ENCODE peak calls at places on chromosome 17, in four cellular contexts. N is HepG2, K is K562, Z is GM12878. F is an unnamed sample.

GRCh38 chr17:4492762-4493561 is 5.7 kb upstream of the SPNS2 start:
- DNase-seq in N (peak), K (peak), Z (no peak), F (no peak)

GRCh38 chr17:43352579-43352978 is 46.2 kb upstream of the ARL4D start:
- DNase-seq in N (no peak), K (no peak), Z (no peak), F (no peak)

GRCh38 chr17:17509601-17510425 is 13.6 kb upstream of the RASD1 start:
- DNase-seq in N (no peak), K (peak), Z (no peak), F (no peak)

GRCh38 chr17:1931759-1932579 is 93.2 kb downstream of the RTN4RL1 start:
- DNase-seq in N (peak), K (no peak), Z (no peak), F (no peak)

GRCh38 chr17:43839670-43840101 is 6.7 kb upstream of the MPP3 start:
- DNase-seq in N (peak), K (peak), Z (no peak), F (no peak)

GRCh38 chr17:1542316-1542715 is 20.3 kb downstream of the PITPNA start:
- DNase-seq in N (no peak), K (no peak), Z (no peak), F (no peak)

GRCh38 chr17:37642706-37643105 is 540 bp downstream of the DDX52 start:
- DNase-seq in N (no peak), K (peak), Z (no peak), F (peak)

GRCh38 chr17:82636626-82637598 is 11.3 kb downstream of the WDR45B start:
- DNase-seq in N (no peak), K (no peak), Z (no peak), F (no peak)

GRCh38 chr17:64074704-64075484 is 54.5 kb upstream of the ICAM2 start:
- DNase-seq in N (peak), K (no peak), Z (no peak), F (no peak)
- H3K4me3 ChIP-seq in N (no peak), K (no peak), Z (peak), F (no peak)

GRCh38 chr17:65370669-65371126 is 190.8 kb downstream of the AXIN2 start:
- DNase-seq in N (peak), K (no peak), Z (no peak), F (no peak)
- TF ChIP-seq RAD21 in N (no peak), K (no peak), Z (no peak), F (no peak)

DNA sequence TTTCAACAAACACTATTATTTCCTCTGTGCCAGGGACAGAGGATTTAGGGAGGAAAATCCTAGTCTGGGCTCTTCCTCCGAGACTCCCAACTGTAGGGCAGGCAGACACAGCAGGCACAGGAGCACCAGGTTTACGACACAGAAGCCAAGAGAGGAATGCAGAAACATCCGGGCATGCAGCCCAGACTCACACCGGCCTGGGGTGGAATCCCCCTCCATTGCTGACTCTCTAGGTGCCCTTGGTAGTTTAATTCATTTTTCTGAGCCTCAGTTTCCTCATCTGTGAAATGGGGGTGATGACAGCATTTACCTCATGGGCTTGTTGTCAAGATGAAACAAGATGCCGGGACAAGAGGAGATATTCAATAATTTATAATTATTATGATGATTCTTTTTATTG is 14.9 kb downstream of the CA4 start:
- DNase-seq in N (no peak), K (no peak), Z (no peak), F (no peak)
- TF ChIP-seq NFIC in N (no peak), K (no peak), Z (no peak), F (no peak)

GRCh38 chr17:64641499-64641898 is 20.6 kb downstream of the SMURF2 start:
- DNase-seq in N (no peak), K (peak), Z (no peak), F (peak)
- H3K4me3 ChIP-seq in N (no peak), K (no peak), Z (no peak), F (no peak)

GRCh38 chr17:71057448-71057847 is 888.1 kb downstream of the KCNJ2 start:
- DNase-seq in N (no peak), K (no peak), Z (no peak), F (no peak)

GRCh38 chr17:71055128-71055527 is 885.8 kb downstream of the KCNJ2 start:
- DNase-seq in N (no peak), K (no peak), Z (no peak), F (no peak)

GRCh38 chr17:71057938-71058337 is 888.6 kb downstream of the KCNJ2 start:
- DNase-seq in N (no peak), K (no peak), Z (no peak), F (no peak)

DNA sequence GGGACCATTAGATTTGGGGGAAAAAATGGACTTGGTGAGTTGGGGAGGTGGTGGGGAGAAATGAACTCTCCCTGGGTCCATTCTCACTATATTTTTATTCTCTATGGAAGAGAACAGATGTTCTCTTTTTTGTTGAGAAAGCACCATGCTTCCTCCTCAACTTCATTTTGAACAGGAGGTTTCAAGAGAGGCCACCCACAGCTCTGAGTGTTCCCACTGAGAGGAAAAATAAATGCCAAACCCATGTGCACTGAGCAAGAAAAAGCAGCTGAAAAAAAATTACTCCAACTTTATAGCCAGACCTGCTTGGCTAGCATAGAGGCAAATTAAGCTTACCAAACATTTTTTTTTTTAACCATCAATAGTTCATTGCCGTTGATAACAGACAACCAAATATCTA is 883.6 kb downstream of the KCNJ2 start:
- DNase-seq in N (no peak), K (no peak), Z (no peak), F (no peak)
- TF ChIP-seq RAD21 in N (no peak), K (no peak), Z (no peak), F (no peak)

F was measured in SK-N-SH.